ENCODE peak calls at places on chromosomes 7 and 10, in nine cellular contexts. R is NCI-H1417, L is NCI-H187 treated with DMSO at 0.1 percent for 48 hours, Z is AG08396, G is B cell, D is germinal center, T is KG1, F is EH, P is NCI-H82. Y is an unnamed sample.

GRCh38 chr7:133401225-133401624 is 148.3 kb downstream of the EXOC4 start:
- DNase-seq in R (no peak), L (no peak), Z (no peak), G (no peak), D (no peak), T (no peak), F (peak), P (no peak), Y (no peak)

GRCh38 chr7:133442818-133443217 is 189.9 kb downstream of the EXOC4 start:
- DNase-seq in R (no peak), L (no peak), Z (no peak), G (no peak), D (no peak), T (no peak), F (no peak), P (no peak), Y (no peak)

GRCh38 chr7:157543276-157543675 is 206.5 kb downstream of the DNAJB6 start:
- DNase-seq in R (no peak), L (no peak), Z (no peak), G (no peak), D (no peak), T (no peak), F (no peak), P (no peak), Y (no peak)

GRCh38 chr7:132840197-132840596 is 241.7 kb downstream of the CHCHD3 start:
- DNase-seq in R (no peak), L (no peak), Z (no peak), G (no peak), D (no peak), T (no peak), F (no peak), P (no peak), Y (no peak)

GRCh38 chr10:32269343-32270100 is 77.4 kb downstream of the EPC1 start:
- DNase-seq in R (no peak), L (no peak), Z (no peak), G (no peak), D (no peak), T (no peak), F (peak), P (no peak), Y (no peak)

GRCh38 chr10:86556532-86556931 is 34.9 kb upstream of the WAPL start:
- DNase-seq in R (no peak), L (no peak), Z (no peak), G (no peak), D (no peak), T (no peak), F (no peak), P (no peak), Y (no peak)

GRCh38 chr10:91493313-91493712 is 83.2 kb downstream of the HECTD2 start:
- DNase-seq in R (no peak), L (no peak), Z (peak), G (no peak), D (no peak), T (no peak), F (peak), P (peak), Y (peak)

GRCh38 chr7:16347461-16348192 is 73.7 kb downstream of the CRPPA start:
- DNase-seq in R (no peak), L (no peak), Z (peak), G (no peak), D (no peak), T (peak), F (peak), P (peak), Y (peak)

GRCh38 chr7:36547361-36547760 is 157.7 kb downstream of the ANLN start:
- DNase-seq in R (no peak), L (no peak), Z (no peak), G (no peak), D (no peak), T (no peak), F (no peak), P (no peak), Y (no peak)

GRCh38 chr10:132534348-132535064 is 3.1 kb upstream of the INPP5A start:
- DNase-seq in R (peak), L (no peak), Z (no peak), G (no peak), D (no peak), T (no peak), F (no peak), P (no peak), Y (no peak)

GRCh38 chr10:27482984-27483956 is 20.8 kb upstream of the RAB18 start:
- DNase-seq in R (no peak), L (no peak), Z (peak), G (no peak), D (no peak), T (no peak), F (peak), P (peak), Y (no peak)

GRCh38 chr10:117968354-117969182 is 78.2 kb downstream of the RAB11FIP2 start:
- DNase-seq in R (no peak), L (no peak), Z (no peak), G (no peak), D (no peak), T (no peak), F (no peak), P (peak), Y (no peak)

GRCh38 chr7:106065560-106066500 is 46.3 kb downstream of the SYPL1 start:
- DNase-seq in R (no peak), L (no peak), Z (no peak), G (no peak), D (no peak), T (no peak), F (peak), P (no peak), Y (no peak)

GRCh38 chr10:87734987-87735827 is 75.5 kb downstream of the PAPSS2 start:
- DNase-seq in R (peak), L (no peak), Z (peak), G (peak), D (peak), T (no peak), F (peak), P (peak), Y (no peak)

GRCh38 chr10:17003151-17003550 is 126.5 kb downstream of the CUBN start:
- DNase-seq in R (no peak), L (no peak), Z (no peak), G (no peak), D (no peak), T (peak), F (peak), P (no peak), Y (no peak)

GRCh38 chr10:2748287-2748686 is 319.1 kb upstream of the PFKP start:
- DNase-seq in R (no peak), L (no peak), Z (no peak), G (no peak), D (no peak), T (no peak), F (no peak), P (no peak), Y (no peak)

GRCh38 chr10:52818019-52818418 is 45.4 kb upstream of the MBL2 start:
- DNase-seq in R (no peak), L (no peak), Z (no peak), G (no peak), D (no peak), T (no peak), F (peak), P (peak), Y (peak)

GRCh38 chr7:142671506-142671905 is 77.8 kb upstream of the PRSS1 start:
- DNase-seq in R (no peak), L (no peak), Z (no peak), G (no peak), D (no peak), T (no peak), F (no peak), P (no peak), Y (no peak)

GRCh38 chr7:100166966-100167911 is 1.2 kb downstream of the GAL3ST4 start:
- DNase-seq in R (no peak), L (no peak), Z (no peak), G (peak), D (no peak), T (no peak), F (no peak), P (no peak), Y (no peak)

GRCh38 chr7:134941185-134941900 is 45.0 kb upstream of the AGBL3 start:
- DNase-seq in R (no peak), L (no peak), Z (peak), G (no peak), D (no peak), T (no peak), F (peak), P (no peak), Y (peak)

GRCh38 chr7:21256310-21256877 is 171.5 kb upstream of the SP4 start:
- DNase-seq in R (peak), L (no peak), Z (peak), G (no peak), D (no peak), T (no peak), F (peak), P (peak), Y (peak)

GRCh38 chr7:132489776-132490237 is 86.5 kb downstream of the PLXNA4 start:
- DNase-seq in R (no peak), L (no peak), Z (no peak), G (no peak), D (no peak), T (no peak), F (no peak), P (no peak), Y (no peak)

Y was measured in H4.